ENCODE peak calls at places on chromosomes 12 and 14, in six cellular contexts. Z, U, J, G, M and O are unnamed samples.

GRCh38 chr14:72615511-72616121 is 278.3 kb downstream of the DPF3 start:
- DNase-seq in Z (peak; percentile 95), U (peak; percentile 34), J (peak; percentile 29), G (peak; percentile 89), M (no peak), O (no peak)

GRCh38 chr14:82251434-82251833 is 717.8 kb upstream of the SEL1L start:
- DNase-seq in Z (peak; percentile 39), U (no peak), J (no peak), G (no peak), M (no peak), O (no peak)

GRCh38 chr14:61103541-61104339 is 122.7 kb downstream of the SLC38A6 start:
- DNase-seq in Z (peak; percentile 96), U (peak; percentile 82), J (peak; percentile 93), G (peak; percentile 88), M (no peak), O (peak; percentile 61)

GRCh38 chr14:94038510-94038909 is 12.4 kb downstream of the OTUB2 start:
- DNase-seq in Z (no peak), U (no peak), J (no peak), G (no peak), M (no peak), O (no peak)

GRCh38 chr12:117967512-117967911 is 1.3 kb downstream of the KSR2 start:
- DNase-seq in Z (no peak), U (no peak), J (no peak), G (no peak), M (no peak), O (no peak)

GRCh38 chr14:93333631-93334095 is 827 bp upstream of the BTBD7 start:
- DNase-seq in Z (no peak), U (no peak), J (no peak), G (no peak), M (no peak), O (no peak)

GRCh38 chr12:6605425-6606330 is 1.5 kb downstream of the CHD4 start:
- DNase-seq in Z (peak; percentile 45), U (no peak), J (peak; percentile 23), G (peak; percentile 23), M (no peak), O (no peak)

GRCh38 chr12:3132636-3133409 is 55.6 kb downstream of the TSPAN9 start:
- DNase-seq in Z (peak; percentile 76), U (no peak), J (peak; percentile 61), G (no peak), M (no peak), O (no peak)

GRCh38 chr12:117189725-117190209 is 503 bp downstream of the FBXO21 start:
- DNase-seq in Z (peak; percentile 30), U (no peak), J (peak; percentile 69), G (peak; percentile 54), M (peak; percentile 27), O (peak; percentile 9)

GRCh38 chr12:2751686-2752085 is 43.1 kb upstream of the FKBP4 start:
- DNase-seq in Z (no peak), U (no peak), J (no peak), G (no peak), M (no peak), O (no peak)

GRCh38 chr12:79298511-79298910 is 392.3 kb downstream of the PAWR start:
- DNase-seq in Z (peak; percentile 2), U (no peak), J (no peak), G (no peak), M (no peak), O (no peak)

GRCh38 chr14:103284574-103285467 is 49.2 kb upstream of the EIF5 start:
- DNase-seq in Z (peak; percentile 24), U (no peak), J (peak; percentile 53), G (peak; percentile 31), M (no peak), O (no peak)

GRCh38 chr12:49055978-49056754 is 4.4 kb downstream of the KMT2D start:
- DNase-seq in Z (peak; percentile 68), U (peak; percentile 36), J (peak; percentile 91), G (no peak), M (no peak), O (peak; percentile 14)

GRCh38 chr14:99035712-99036593 is 236.0 kb downstream of the BCL11B start:
- DNase-seq in Z (peak; percentile 95), U (peak; percentile 70), J (peak; percentile 99), G (peak; percentile 95), M (no peak), O (peak; percentile 60)

GRCh38 chr14:79281244-79282199 is 929.8 kb downstream of the DIO2 start:
- DNase-seq in Z (no peak), U (no peak), J (no peak), G (no peak), M (no peak), O (no peak)

GRCh38 chr12:51341259-51342007 is 5.0 kb downstream of the CELA1 start:
- DNase-seq in Z (peak; percentile 66), U (peak; percentile 29), J (peak; percentile 82), G (peak; percentile 30), M (peak; percentile 50), O (peak; percentile 73)

GRCh38 chr12:130728158-130729058 is 12.3 kb upstream of the RIMBP2 start:
- DNase-seq in Z (no peak), U (no peak), J (no peak), G (no peak), M (no peak), O (no peak)

GRCh38 chr12:64600164-64600561 is 10.1 kb upstream of the RASSF3 start:
- DNase-seq in Z (no peak), U (no peak), J (no peak), G (no peak), M (peak; percentile 95), O (no peak)

GRCh38 chr12:110498984-110499706 is 2.8 kb downstream of the VPS29 start:
- DNase-seq in Z (peak; percentile 30), U (no peak), J (peak; percentile 46), G (no peak), M (no peak), O (no peak)

GRCh38 chr12:39127401-39127800 is 222.0 kb upstream of the CPNE8 start:
- DNase-seq in Z (peak; percentile 66), U (no peak), J (peak; percentile 25), G (peak; percentile 67), M (no peak), O (peak; percentile 4)

GRCh38 chr14:96634481-96634880 is 132.3 kb downstream of the PAPOLA start:
- DNase-seq in Z (peak; percentile 55), U (no peak), J (peak; percentile 5), G (no peak), M (no peak), O (no peak)

GRCh38 chr12:132314516-132315233 is 14.7 kb downstream of the GALNT9 start:
- DNase-seq in Z (peak; percentile 47), U (no peak), J (no peak), G (no peak), M (no peak), O (no peak)

GRCh38 chr14:70692210-70692609 is 50.5 kb downstream of the TTC9 start:
- DNase-seq in Z (peak; percentile 63), U (no peak), J (no peak), G (no peak), M (no peak), O (no peak)

GRCh38 chr12:48349471-48349870 is 1.2 kb downstream of the ZNF641 start:
- DNase-seq in Z (no peak), U (no peak), J (peak; percentile 19), G (no peak), M (no peak), O (no peak)

GRCh38 chr12:131006036-131006735 is 52.5 kb downstream of the ADGRD1 start:
- DNase-seq in Z (no peak), U (no peak), J (no peak), G (no peak), M (no peak), O (no peak)

GRCh38 chr14:60327447-60328331 is 78.7 kb downstream of the PPM1A start:
- DNase-seq in Z (no peak), U (no peak), J (peak; percentile 20), G (no peak), M (peak; percentile 62), O (no peak)

GRCh38 chr12:104292872-104293794 is 10.4 kb upstream of the EID3 start:
- DNase-seq in Z (no peak), U (no peak), J (no peak), G (no peak), M (no peak), O (no peak)

GRCh38 chr14:29853272-29853671 is 74.4 kb downstream of the PRKD1 start:
- DNase-seq in Z (no peak), U (no peak), J (no peak), G (no peak), M (no peak), O (no peak)

GRCh38 chr12:126027816-126028215 is 962.6 kb downstream of the AACS start:
- DNase-seq in Z (no peak), U (no peak), J (no peak), G (no peak), M (no peak), O (no peak)

GRCh38 chr12:57844725-57845477 is 1.6 kb downstream of the CTDSP2 start:
- DNase-seq in Z (peak; percentile 81), U (peak; percentile 32), J (peak; percentile 87), G (peak; percentile 83), M (no peak), O (peak; percentile 30)

GRCh38 chr14:34424488-34424887 is 37.6 kb downstream of the SPTSSA start:
- DNase-seq in Z (no peak), U (no peak), J (no peak), G (no peak), M (no peak), O (no peak)

GRCh38 chr14:104035300-104035699 is 50.2 kb upstream of the ASPG start:
- DNase-seq in Z (no peak), U (no peak), J (no peak), G (no peak), M (no peak), O (no peak)

GRCh38 chr14:31802838-31803237 is 241.6 kb downstream of the NUBPL start:
- DNase-seq in Z (no peak), U (no peak), J (no peak), G (no peak), M (no peak), O (no peak)